ENCODE peak calls at places on chromosome 1, in seven cellular contexts. L is CD4-positive, alpha-beta T cell; E is fibroblast of lung; T is lung; C is left ventricle myocardium inferior; X is tibial artery; B is body of pancreas. A is an unnamed sample.

GRCh38 chr1:61397495-61397894 is 315.1 kb downstream of the NFIA start:
- DNase-seq in C (no peak), X (no peak), L (no peak), E (no peak), B (no peak), T (no peak), A (no peak)

GRCh38 chr1:111988377-111988742 is 1.1 kb downstream of the KCND3 start:
- DNase-seq in T (no peak), B (no peak), C (no peak), X (no peak), L (no peak), E (no peak), A (no peak)

GRCh38 chr1:109792056-109792831 is 28.5 kb upstream of the EPS8L3 start:
- DNase-seq in T (peak; percentile 66), E (peak; percentile 92), L (no peak), C (peak; percentile 64), X (peak; percentile 62), B (peak; percentile 65), A (peak; percentile 72)

GRCh38 chr1:222546548-222547259 is 1.2 kb downstream of the HHIPL2 start:
- DNase-seq in C (no peak), X (no peak), E (peak; percentile 80), B (no peak), T (peak; percentile 33), L (no peak), A (no peak)

GRCh38 chr1:26666855-26667254 is 29.0 kb upstream of the ARID1A start:
- DNase-seq in X (no peak), C (no peak), T (no peak), L (no peak), B (no peak), E (peak; percentile 39), A (no peak)

GRCh38 chr1:38923607-38924006 is 18.0 kb downstream of the RHBDL2 start:
- DNase-seq in E (no peak), B (no peak), X (no peak), T (no peak), C (no peak), L (no peak), A (no peak)

GRCh38 chr1:8510041-8510823 is 192.3 kb downstream of the SLC45A1 start:
- DNase-seq in L (no peak), B (peak; percentile 14), E (peak; percentile 82), C (no peak), X (peak; percentile 63), T (no peak), A (no peak)

GRCh38 chr1:183075861-183076260 is 52.6 kb downstream of the LAMC1 start:
- DNase-seq in X (no peak), E (peak; percentile 54), L (no peak), T (no peak), C (no peak), B (no peak), A (no peak)

GRCh38 chr1:193747579-193747978 is 561.2 kb upstream of the B3GALT2 start:
- DNase-seq in T (no peak), E (peak; percentile 68), C (no peak), X (no peak), L (no peak), B (no peak), A (no peak)

GRCh38 chr1:221035680-221036153 is 156.5 kb downstream of the HLX start:
- DNase-seq in T (no peak), B (no peak), C (no peak), L (no peak), E (peak; percentile 44), X (no peak), A (no peak)

GRCh38 chr1:164611754-164612642 is 53.0 kb downstream of the PBX1 start:
- DNase-seq in L (no peak), E (peak; percentile 72), X (peak; percentile 43), T (no peak), C (no peak), B (peak; percentile 92), A (no peak)

GRCh38 chr1:35111106-35111505 is 31.9 kb downstream of the ZMYM1 start:
- DNase-seq in L (no peak), T (no peak), E (peak; percentile 90), B (no peak), C (no peak), X (no peak), A (no peak)

GRCh38 chr1:113617438-113618141 is 141.7 kb downstream of the PHTF1 start:
- DNase-seq in L (no peak), X (no peak), E (peak; percentile 5), C (no peak), T (no peak), B (no peak), A (no peak)

GRCh38 chr1:6028042-6028895 is 17.4 kb upstream of the KCNAB2 start:
- DNase-seq in X (peak; percentile 43), C (no peak), E (no peak), L (peak; percentile 53), T (peak; percentile 53), B (peak; percentile 67), A (peak; percentile 50)

GRCh38 chr1:202638019-202638887 is 72.0 kb downstream of the SYT2 start:
- DNase-seq in E (no peak), X (no peak), C (no peak), T (no peak), B (no peak), L (no peak), A (no peak)

GRCh38 chr1:41447995-41448770 is 36.3 kb downstream of the EDN2 start:
- DNase-seq in X (no peak), L (no peak), B (no peak), T (no peak), C (no peak), E (no peak), A (no peak)

GRCh38 chr1:69497847-69498246 is 69.9 kb upstream of the LRRC7 start:
- DNase-seq in E (no peak), T (no peak), B (no peak), X (no peak), C (no peak), L (no peak), A (no peak)

GRCh38 chr1:164006621-164007020 is 552.4 kb upstream of the PBX1 start:
- DNase-seq in L (no peak), C (no peak), X (no peak), T (no peak), E (no peak), B (no peak), A (no peak)

GRCh38 chr1:54488831-54489626 is 59.0 kb upstream of the ACOT11 start:
- DNase-seq in B (peak; percentile 73), E (peak; percentile 65), T (peak; percentile 74), L (peak; percentile 68), C (peak; percentile 79), X (peak; percentile 77), A (peak; percentile 83)

GRCh38 chr1:156608036-156608674 is 6.9 kb upstream of the GPATCH4 start:
- DNase-seq in L (peak; percentile 45), T (peak; percentile 56), E (peak; percentile 75), X (no peak), C (no peak), B (peak; percentile 72), A (no peak)

GRCh38 chr1:205450448-205450847 is 5.4 kb downstream of the BLACAT1 start:
- DNase-seq in T (no peak), L (no peak), B (no peak), C (no peak), E (no peak), X (no peak), A (no peak)

GRCh38 chr1:115837762-115838421 is 3.0 kb downstream of the NHLH2 start:
- DNase-seq in C (no peak), L (no peak), E (no peak), B (no peak), X (no peak), T (no peak), A (peak; percentile 22)
- H3K27me3 ChIP-seq in C (peaks cover 99% of the 10 kb centered on the region), L (peaks cover 72% of the 10 kb centered on the region), E (peaks cover 49% of the 10 kb centered on the region), B (peaks cover 52% of the 10 kb centered on the region), X (peaks cover 74% of the 10 kb centered on the region), T (peaks cover 11% of the 10 kb centered on the region), A (peaks cover 16% of the 10 kb centered on the region)

DNA sequence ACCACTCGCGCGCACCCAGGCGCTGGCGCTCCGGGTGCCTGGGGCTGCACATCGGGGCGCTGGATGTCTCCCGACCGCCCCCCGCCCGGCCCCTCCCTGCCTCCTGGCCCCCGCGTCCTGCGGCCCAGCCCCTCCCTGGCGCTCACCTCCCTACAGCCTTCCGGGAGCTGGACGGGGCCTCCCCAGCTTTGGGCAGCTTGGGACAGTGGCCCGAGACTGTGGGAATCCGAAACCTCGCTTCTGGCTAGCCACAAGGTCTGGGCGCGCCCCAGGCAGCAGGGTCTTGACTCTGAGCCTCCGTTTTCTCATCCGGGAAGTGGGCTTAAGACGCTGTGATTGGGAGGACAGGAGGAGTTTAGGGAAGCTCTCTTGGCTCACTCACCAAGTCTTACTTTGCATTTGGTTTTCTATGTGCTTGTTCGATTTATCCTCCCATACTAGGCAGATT is 713 bp upstream of the WNT4 start:
- DNase-seq in B (no peak), E (no peak), L (no peak), X (no peak), C (no peak), T (no peak), A (no peak)
- H3K27me3 ChIP-seq in B (no peaks in the 10 kb centered on the region), E (peaks cover 43% of the 10 kb centered on the region), L (peaks cover 55% of the 10 kb centered on the region), X (peaks cover 45% of the 10 kb centered on the region), C (peaks cover 86% of the 10 kb centered on the region), T (no peaks in the 10 kb centered on the region), A (no peaks in the 10 kb centered on the region)

DNA sequence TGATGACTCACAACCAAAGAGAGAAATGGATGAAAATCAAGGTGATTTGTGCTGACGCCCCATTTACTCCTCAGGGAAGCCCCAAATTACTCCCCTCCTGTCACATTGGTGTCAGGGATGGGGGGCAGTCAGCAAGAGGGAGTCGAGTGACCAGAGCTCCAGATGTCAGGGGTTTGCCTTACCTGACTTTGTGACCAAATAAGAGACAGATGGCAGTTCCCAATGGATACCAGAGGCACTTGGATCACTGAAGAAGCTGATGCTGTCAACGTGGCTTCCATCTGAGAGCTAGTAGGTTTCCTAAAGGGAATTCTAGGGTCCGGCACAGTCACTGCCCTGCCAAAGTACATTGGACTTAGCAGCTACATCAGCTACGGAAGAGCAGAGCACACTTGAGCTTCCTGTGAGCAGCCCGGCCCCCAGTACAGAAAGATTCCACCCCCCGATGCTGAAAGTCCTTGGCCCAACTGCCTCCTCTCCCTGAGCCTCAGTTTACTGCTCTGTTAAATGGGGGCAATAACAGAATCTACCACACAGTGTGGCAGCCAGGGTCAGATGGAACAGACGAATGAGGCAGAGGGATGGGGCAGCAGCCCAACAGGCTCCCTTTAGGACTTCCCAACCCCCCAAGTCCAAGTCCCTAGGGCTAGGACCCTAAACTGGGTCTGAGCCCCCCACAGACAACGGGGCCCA is 23.1 kb upstream of the C1QA start:
- DNase-seq in B (no peak), L (no peak), C (no peak), E (no peak), T (no peak), X (no peak), A (no peak)
- H3K27me3 ChIP-seq in B (peaks cover 6% of the 10 kb centered on the region), L (peaks cover 20% of the 10 kb centered on the region), C (peaks cover 100% of the 10 kb centered on the region), E (peaks cover 20% of the 10 kb centered on the region), T (peaks cover 6% of the 10 kb centered on the region), X (peaks cover 77% of the 10 kb centered on the region), A (no peaks in the 10 kb centered on the region)

GRCh38 chr1:207908112-207908734 is 2.7 kb downstream of the CD34 start:
- DNase-seq in X (peak; percentile 63), C (peak; percentile 58), E (no peak), T (no peak), L (no peak), B (peak; percentile 20), A (no peak)

GRCh38 chr1:207913951-207914350 is 3.0 kb upstream of the CD34 start:
- DNase-seq in L (no peak), E (no peak), B (no peak), C (no peak), X (no peak), T (no peak), A (no peak)

GRCh38 chr1:207909687-207910086 is 1.2 kb downstream of the CD34 start:
- DNase-seq in C (no peak), X (no peak), B (no peak), L (no peak), E (no peak), T (no peak), A (no peak)

GRCh38 chr1:207910678-207911354 is at the start of gene CD34:
- DNase-seq in C (peak; percentile 85), E (no peak), L (no peak), X (peak; percentile 53), B (peak; percentile 20), T (no peak), A (no peak)

GRCh38 chr1:207911983-207912760 is 1.2 kb upstream of the CD34 start:
- DNase-seq in X (no peak), B (no peak), E (no peak), T (no peak), C (no peak), L (no peak), A (no peak)
- H3K27me3 ChIP-seq in X (peaks cover 7% of the 10 kb centered on the region), B (peaks cover 5% of the 10 kb centered on the region), E (peaks cover 8% of the 10 kb centered on the region), T (no peaks in the 10 kb centered on the region), C (peaks cover 11% of the 10 kb centered on the region), L (peaks cover 40% of the 10 kb centered on the region), A (no peaks in the 10 kb centered on the region)

A was measured in right lobe of liver.